ENCODE peak calls at places on chromosome 3, in ten cellular contexts. Y is stomach, C is osteoblast, F is sigmoid colon, P is mammary epithelial cell, S is GM23248, Z is mucosa of descending colon, J is upper lobe of left lung, W is ovary, H is heart right ventricle. E is an unnamed sample.

GRCh38 chr3:191262650-191263049 is 63.6 kb downstream of the OSTN start:
- DNase-seq in Z (no peak), W (no peak), P (no peak), F (no peak), H (no peak), S (no peak), J (no peak), C (no peak), Y (no peak), E (no peak)

GRCh38 chr3:140573011-140573410 is 104.9 kb upstream of the TRIM42 start:
- DNase-seq in F (no peak), S (no peak), W (no peak), H (no peak), J (no peak), P (no peak), C (no peak), Y (no peak), Z (no peak), E (no peak)

GRCh38 chr3:51384145-51384729 is 854 bp upstream of the MANF start:
- DNase-seq in P (no peak), S (peak; percentile 66), J (peak; percentile 83), C (peak; percentile 94), Y (no peak), H (peak; percentile 28), W (no peak), F (peak; percentile 73), Z (peak; percentile 19), E (no peak)

GRCh38 chr3:147458995-147459704 is 50.0 kb downstream of the ZIC1 start:
- DNase-seq in W (no peak), Z (no peak), C (no peak), F (no peak), H (no peak), P (no peak), S (peak; percentile 5), J (no peak), Y (no peak), E (no peak)

GRCh38 chr3:197407526-197407925 is 109.1 kb upstream of the DLG1 start:
- DNase-seq in F (no peak), S (no peak), C (no peak), W (no peak), J (no peak), P (no peak), Y (no peak), Z (no peak), H (no peak), E (no peak)

GRCh38 chr3:163384383-163384782 is 1693.9 kb downstream of the SI start:
- DNase-seq in C (no peak), H (no peak), P (no peak), F (no peak), J (no peak), Z (no peak), W (no peak), S (no peak), Y (no peak), E (no peak)

GRCh38 chr3:59451041-59451763 is 401.4 kb upstream of the CFAP20DC start:
- DNase-seq in J (no peak), P (peak; percentile 68), C (no peak), S (no peak), H (peak; percentile 12), W (no peak), Y (no peak), Z (peak; percentile 40), F (no peak), E (no peak)

GRCh38 chr3:54817628-54818027 is 110.2 kb downstream of the LRTM1 start:
- DNase-seq in F (no peak), H (no peak), Z (no peak), J (no peak), C (no peak), P (peak; percentile 24), W (no peak), S (peak; percentile 9), Y (no peak), E (no peak)

GRCh38 chr3:23239181-23240068 is 36.3 kb downstream of the UBE2E2 start:
- DNase-seq in S (no peak), C (no peak), W (no peak), F (no peak), Y (no peak), Z (no peak), J (no peak), P (no peak), H (no peak), E (no peak)

GRCh38 chr3:62607287-62608029 is 234.1 kb upstream of the FEZF2 start:
- DNase-seq in Y (peak; percentile 59), H (peak; percentile 62), S (peak; percentile 81), P (peak; percentile 75), W (no peak), J (no peak), C (peak; percentile 42), F (no peak), Z (no peak), E (no peak)

GRCh38 chr3:10173926-10174435 is 9.3 kb downstream of the IRAK2 start:
- DNase-seq in Z (peak; percentile 47), J (no peak), S (peak; percentile 97), P (peak; percentile 63), W (no peak), Y (peak; percentile 41), H (peak; percentile 85), C (peak; percentile 99), F (peak; percentile 82), E (peak; percentile 90)

DNA sequence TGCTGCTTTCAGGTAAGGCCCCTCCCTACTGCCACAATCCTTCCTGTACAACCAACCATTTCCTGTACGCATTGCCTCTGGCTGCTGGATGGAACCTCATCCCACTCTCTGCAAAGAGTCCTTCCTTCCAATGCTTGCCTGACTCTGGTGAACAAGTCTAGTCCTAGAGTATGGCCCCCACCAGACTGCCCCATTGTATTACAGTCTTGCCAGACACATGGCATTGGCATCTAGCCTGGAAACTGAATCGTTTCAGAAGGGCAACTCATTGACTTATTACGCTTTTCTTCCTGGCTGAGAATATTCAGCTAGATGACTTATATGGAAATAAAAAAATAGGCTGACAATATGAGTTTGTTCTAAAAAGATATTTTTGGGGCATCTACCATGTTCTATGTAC is 170.3 kb downstream of the SUCLG2 start:
- DNase-seq in P (no peak), J (no peak), Z (no peak), Y (no peak), H (peak; percentile 40), C (no peak), S (no peak), F (no peak), W (no peak), E (no peak)
- H3K4me1 ChIP-seq in P (no peaks in the 10 kb centered on the region), J (no peaks in the 10 kb centered on the region), Z (no peaks in the 10 kb centered on the region), Y (peaks cover 5% of the 10 kb centered on the region), H (no peaks in the 10 kb centered on the region), C (no peaks in the 10 kb centered on the region), S (no peaks in the 10 kb centered on the region), F (peaks cover 9% of the 10 kb centered on the region), W (peaks cover 10% of the 10 kb centered on the region), E (peaks cover 14% of the 10 kb centered on the region)

GRCh38 chr3:31105438-31106077 is 211.1 kb upstream of the GADL1 start:
- DNase-seq in S (peak; percentile 97), W (no peak), Y (no peak), P (peak; percentile 97), Z (no peak), C (peak; percentile 89), H (no peak), F (no peak), J (no peak), E (no peak)

GRCh38 chr3:31106204-31106603 is 211.7 kb upstream of the GADL1 start:
- DNase-seq in P (peak; percentile 95), Y (no peak), S (peak; percentile 94), W (no peak), J (no peak), C (peak; percentile 94), F (no peak), H (no peak), Z (peak; percentile 10), E (no peak)

GRCh38 chr3:31103623-31104180 is 209.2 kb upstream of the GADL1 start:
- DNase-seq in S (no peak), Z (no peak), Y (no peak), J (no peak), H (no peak), W (no peak), F (no peak), P (no peak), C (no peak), E (no peak)

GRCh38 chr3:31103181-31103580 is 208.7 kb upstream of the GADL1 start:
- DNase-seq in H (no peak), P (no peak), F (no peak), Y (no peak), W (no peak), J (no peak), C (no peak), Z (no peak), S (no peak), E (no peak)

GRCh38 chr3:31105011-31105410 is 210.6 kb upstream of the GADL1 start:
- DNase-seq in J (no peak), H (no peak), Y (no peak), Z (no peak), W (no peak), C (no peak), F (no peak), P (peak; percentile 12), S (peak; percentile 24), E (no peak)
- H3K4me1 ChIP-seq in J (no peaks in the 10 kb centered on the region), H (peaks cover 16% of the 10 kb centered on the region), Y (no peaks in the 10 kb centered on the region), Z (no peaks in the 10 kb centered on the region), W (no peaks in the 10 kb centered on the region), C (peaks cover 22% of the 10 kb centered on the region), F (no peaks in the 10 kb centered on the region), P (peaks cover 56% of the 10 kb centered on the region), S (peaks cover 30% of the 10 kb centered on the region), E (no peaks in the 10 kb centered on the region)

GRCh38 chr3:177646749-177647148 is 449.5 kb upstream of the TBL1XR1 start:
- DNase-seq in F (no peak), P (no peak), Y (no peak), J (no peak), C (no peak), S (no peak), H (no peak), W (no peak), Z (peak; percentile 26), E (no peak)

GRCh38 chr3:177640319-177640997 is 443.2 kb upstream of the TBL1XR1 start:
- DNase-seq in S (no peak), H (no peak), Z (no peak), J (no peak), W (no peak), C (no peak), Y (no peak), P (no peak), F (no peak), E (no peak)

GRCh38 chr3:177642042-177642441 is 444.8 kb upstream of the TBL1XR1 start:
- DNase-seq in W (no peak), H (no peak), C (no peak), S (no peak), Y (no peak), Z (no peak), J (no peak), P (no peak), F (no peak), E (no peak)

GRCh38 chr3:177642482-177643163 is 445.3 kb upstream of the TBL1XR1 start:
- DNase-seq in F (no peak), P (no peak), Y (no peak), Z (no peak), H (no peak), J (peak; percentile 14), C (no peak), S (no peak), W (no peak), E (no peak)

GRCh38 chr3:177641206-177641605 is 443.9 kb upstream of the TBL1XR1 start:
- DNase-seq in Z (no peak), F (no peak), C (peak; percentile 62), W (no peak), Y (no peak), P (no peak), H (no peak), J (no peak), S (no peak), E (no peak)
- H3K4me1 ChIP-seq in Z (no peaks in the 10 kb centered on the region), F (peaks cover 7% of the 10 kb centered on the region), C (peaks cover 2% of the 10 kb centered on the region), W (no peaks in the 10 kb centered on the region), Y (no peaks in the 10 kb centered on the region), P (peaks cover 6% of the 10 kb centered on the region), H (peaks cover 13% of the 10 kb centered on the region), J (no peaks in the 10 kb centered on the region), S (no peaks in the 10 kb centered on the region), E (no peaks in the 10 kb centered on the region)

GRCh38 chr3:155512867-155513261 is 219.4 kb upstream of the STRIT1 start:
- DNase-seq in S (peak; percentile 18), W (no peak), H (no peak), C (no peak), F (no peak), P (peak; percentile 85), Z (no peak), J (no peak), Y (no peak), E (no peak)
- H3K4me1 ChIP-seq in S (peaks cover under 1% of the 10 kb centered on the region), W (no peaks in the 10 kb centered on the region), H (no peaks in the 10 kb centered on the region), C (no peaks in the 10 kb centered on the region), F (no peaks in the 10 kb centered on the region), P (peaks cover 21% of the 10 kb centered on the region), Z (no peaks in the 10 kb centered on the region), J (no peaks in the 10 kb centered on the region), Y (no peaks in the 10 kb centered on the region), E (no peaks in the 10 kb centered on the region)